ENCODE peak calls at places on chromosomes 6 and 20, in four cellular contexts. One of them, this sample, is unnamed.

GRCh38 chr20:371755-372542 is 8.6 kb upstream of the TRIB3 start:
- DNase-seq in GM04504: peak
- DNase-seq in NCI-H69: no peak
- DNase-seq in stomach: peak
- DNase-seq in this sample: no peak

GRCh38 chr6:117482240-117483003 is at the start of gene DCBLD1:
- DNase-seq in NCI-H69: peak
- DNase-seq in GM04504: peak
- DNase-seq in stomach: peak
- DNase-seq in this sample: peak

GRCh38 chr6:162442675-162443074 is 284.9 kb downstream of the PRKN start:
- DNase-seq in GM04504: no peak
- DNase-seq in stomach: no peak
- DNase-seq in NCI-H69: peak
- DNase-seq in this sample: peak

GRCh38 chr6:24257282-24257681 is 100.6 kb downstream of the DCDC2 start:
- DNase-seq in stomach: no peak
- DNase-seq in GM04504: no peak
- DNase-seq in NCI-H69: peak
- DNase-seq in this sample: peak

GRCh38 chr6:27145731-27146455 is 101.6 kb upstream of the PRSS16 start:
- DNase-seq in NCI-H69: peak
- DNase-seq in stomach: peak
- DNase-seq in GM04504: peak
- DNase-seq in this sample: peak

GRCh38 chr20:25040438-25040831 is 17.5 kb downstream of the ACSS1 start:
- DNase-seq in GM04504: no peak
- DNase-seq in NCI-H69: no peak
- DNase-seq in stomach: peak
- DNase-seq in this sample: no peak

GRCh38 chr20:40054311-40054710 is 634.7 kb downstream of the MAFB start:
- DNase-seq in GM04504: no peak
- DNase-seq in stomach: no peak
- DNase-seq in NCI-H69: no peak
- DNase-seq in this sample: no peak

GRCh38 chr20:32650545-32650944 is 23.2 kb downstream of the C20orf203 start:
- DNase-seq in NCI-H69: no peak
- DNase-seq in stomach: no peak
- DNase-seq in GM04504: no peak
- DNase-seq in this sample: no peak

GRCh38 chr6:107555449-107555848 is 65.5 kb downstream of the SOBP start:
- DNase-seq in NCI-H69: peak
- DNase-seq in GM04504: no peak
- DNase-seq in stomach: no peak
- DNase-seq in this sample: peak

GRCh38 chr6:56849876-56850275 is 105.0 kb upstream of the BEND6 start:
- DNase-seq in NCI-H69: peak
- DNase-seq in stomach: no peak
- DNase-seq in GM04504: peak
- DNase-seq in this sample: no peak

GRCh38 chr20:10509411-10509810 is 74.3 kb downstream of the SLX4IP start:
- DNase-seq in stomach: no peak
- DNase-seq in NCI-H69: no peak
- DNase-seq in GM04504: no peak
- DNase-seq in this sample: no peak

GRCh38 chr20:33299111-33299603 is 16.1 kb downstream of the BPIFB1 start:
- DNase-seq in NCI-H69: peak
- DNase-seq in stomach: peak
- DNase-seq in GM04504: no peak
- DNase-seq in this sample: peak

GRCh38 chr20:38863024-38863851 is 57.7 kb downstream of the PPP1R16B start:
- DNase-seq in NCI-H69: no peak
- DNase-seq in GM04504: no peak
- DNase-seq in stomach: no peak
- DNase-seq in this sample: no peak

GRCh38 chr6:37501632-37502466 is 2.2 kb upstream of the CCDC167 start:
- DNase-seq in stomach: no peak
- DNase-seq in NCI-H69: no peak
- DNase-seq in GM04504: no peak
- DNase-seq in this sample: no peak

GRCh38 chr6:150541587-150541986 is 58.1 kb upstream of the PLEKHG1 start:
- DNase-seq in GM04504: no peak
- DNase-seq in stomach: no peak
- DNase-seq in NCI-H69: no peak
- DNase-seq in this sample: peak

This sample was measured in NCI-H146.